ENCODE peak calls at places on chromosomes 2 and 18, in nine cellular contexts. X is CD8-positive, alpha-beta T cell; B is fibroblast of lung; O is esophagus muscularis mucosa; P is GM23338; U is heart left ventricle; Q is GM23248; Z is psoas muscle; E is IMR-90. G is an unnamed sample. For H3K36me3 and H3K4me1, the result is how much of the 10 kb centered on the place peaks cover.

GRCh38 chr2:11343626-11344341 is 652 bp downstream of the ROCK2 start:
- DNase-seq in O (no peak), B (peak), Q (peak), Z (peak), P (peak), E (peak), X (no peak), U (peak), G (peak)

GRCh38 chr2:120275617-120276400 is 23.2 kb downstream of the RALB start:
- DNase-seq in Z (no peak), O (no peak), P (no peak), B (no peak), U (no peak), E (no peak), Q (no peak), X (no peak), G (no peak)

GRCh38 chr18:13531681-13532325 is 194.6 kb downstream of the FAM210A start:
- DNase-seq in X (no peak), E (no peak), Q (no peak), U (no peak), Z (no peak), O (no peak), B (no peak), P (no peak), G (no peak)

GRCh38 chr18:69435000-69435399 is 34.3 kb downstream of the DOK6 start:
- DNase-seq in E (no peak), B (no peak), Z (no peak), O (no peak), X (no peak), Q (no peak), U (no peak), P (no peak), G (no peak)

GRCh38 chr2:167981945-167982344 is 265.4 kb downstream of the STK39 start:
- DNase-seq in P (no peak), U (no peak), B (no peak), O (no peak), Z (no peak), E (no peak), Q (no peak), X (no peak), G (no peak)

GRCh38 chr2:164151518-164151917 is 415.7 kb upstream of the FIGN start:
- DNase-seq in P (no peak), Z (no peak), X (no peak), B (no peak), Q (no peak), O (no peak), U (no peak), E (peak), G (no peak)

GRCh38 chr2:8607591-8607990 is 74.3 kb upstream of the ID2 start:
- DNase-seq in X (no peak), Q (peak), U (no peak), E (peak), P (no peak), B (peak), Z (no peak), O (no peak), G (no peak)

GRCh38 chr18:55650363-55650870 is 62.4 kb upstream of the TCF4 start:
- DNase-seq in O (no peak), Z (no peak), P (no peak), B (peak), X (no peak), U (no peak), E (peak), Q (peak), G (no peak)

DNA sequence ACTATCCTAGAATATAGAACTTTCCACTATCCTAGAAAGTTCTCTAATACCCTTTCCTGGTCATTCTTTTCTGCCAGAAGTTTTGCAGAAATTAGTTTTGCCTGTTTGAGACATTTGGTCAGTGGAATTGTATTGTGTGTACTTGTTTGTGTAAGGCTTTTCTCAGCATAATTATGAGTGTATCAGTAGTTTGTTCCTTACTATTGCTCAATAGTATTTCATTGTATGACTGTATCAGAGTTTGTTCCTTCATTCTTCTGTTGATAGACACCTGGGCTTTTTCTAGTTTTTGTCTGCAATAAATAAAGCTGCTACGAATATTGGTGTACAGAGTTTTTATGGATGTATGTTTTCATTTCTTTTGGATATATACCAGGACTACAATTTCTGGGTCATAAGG is 27.2 kb downstream of the CCDC138 start:
- DNase-seq in Z (no peak), X (no peak), P (no peak), E (no peak), U (no peak), B (no peak), Q (peak), O (no peak), G (no peak)
- H3K36me3 ChIP-seq in Z (under half), X (under half), P (under half), E (under half), U (under half), B (under half), Q (under half), O (under half), G (under half)

DNA sequence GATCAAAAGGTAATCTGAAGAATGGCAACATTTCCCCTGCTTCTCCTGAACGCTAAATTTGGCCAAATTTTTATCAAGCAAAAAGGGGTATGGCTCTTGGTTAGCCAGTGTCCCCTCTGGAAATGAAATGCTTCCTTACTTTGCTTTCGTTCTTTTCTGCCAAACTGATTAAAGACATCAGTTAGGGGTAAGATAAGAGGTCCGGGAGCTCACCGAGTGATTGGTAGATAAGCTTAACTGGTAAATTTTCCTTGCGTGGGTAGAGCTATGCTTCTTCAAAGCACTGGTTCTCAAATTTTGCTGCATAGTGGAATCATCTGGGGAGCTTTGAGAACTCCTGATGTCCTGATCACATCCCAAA is 62.7 kb upstream of the MAPRE2 start:
- DNase-seq in E (no peak), Z (no peak), O (no peak), U (no peak), X (no peak), B (no peak), P (no peak), Q (no peak), G (no peak)
- H3K4me3 ChIP-seq in E (peak), Z (peak), O (peak), U (peak), X (peak), B (peak), P (peak), Q (peak), G (peak)

GRCh38 chr2:207135340-207135739 is 30.4 kb downstream of the KLF7 start:
- DNase-seq in E (peak), Q (peak), O (no peak), B (peak), Z (no peak), P (no peak), X (no peak), U (no peak), G (no peak)

GRCh38 chr2:207133493-207133861 is 32.3 kb downstream of the KLF7 start:
- DNase-seq in B (no peak), P (peak), Z (no peak), X (no peak), O (no peak), E (no peak), U (no peak), Q (peak), G (no peak)

GRCh38 chr2:207135801-207136457 is 29.8 kb downstream of the KLF7 start:
- DNase-seq in O (no peak), P (no peak), B (no peak), E (no peak), U (no peak), X (no peak), Z (no peak), Q (no peak), G (no peak)

GRCh38 chr2:207131634-207132418 is 33.9 kb downstream of the KLF7 start:
- DNase-seq in B (no peak), O (no peak), P (no peak), E (no peak), Z (no peak), U (no peak), Q (peak), X (no peak), G (no peak)

DNA sequence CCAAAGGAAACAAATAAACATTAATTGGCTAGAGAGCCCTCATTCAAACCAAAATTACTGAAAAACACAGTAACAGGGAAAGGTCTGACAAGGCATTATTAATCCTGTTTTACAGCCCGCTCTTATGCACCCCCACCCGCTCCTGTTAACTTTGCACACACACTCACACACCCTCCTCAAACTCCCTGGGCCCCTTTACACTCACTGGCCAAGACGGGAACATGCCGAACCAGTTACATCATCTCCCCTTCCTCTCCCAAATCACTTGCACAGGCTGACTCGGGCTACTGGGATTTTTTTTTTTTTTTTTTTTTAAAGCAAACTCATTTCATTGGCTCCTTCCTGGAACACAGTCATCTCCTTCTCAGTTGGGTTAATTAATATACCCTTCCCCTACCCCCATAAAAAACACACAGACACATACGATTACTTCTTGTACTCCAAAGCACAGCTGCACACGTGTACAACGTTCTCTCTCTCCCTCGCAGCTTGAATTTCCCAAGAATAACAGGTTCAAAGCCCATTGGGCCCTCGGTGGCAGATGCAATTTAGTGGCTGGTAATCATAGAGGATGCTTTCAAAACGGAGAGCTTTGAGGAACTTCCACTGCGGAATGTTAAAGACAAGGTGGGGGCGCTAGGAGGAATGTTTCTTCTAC is 31.8 kb downstream of the KLF7 start:
- DNase-seq in P (peak), X (no peak), Z (peak), U (peak), B (peak), Q (peak), O (no peak), E (peak), G (no peak)
- H3K4me1 ChIP-seq in P (under half), X (under half), Z (under half), U (half or more), B (under half), Q (half or more), O (half or more), E (under half), G (half or more)

GRCh38 chr2:71536311-71536710 is 83.0 kb downstream of the DYSF start:
- DNase-seq in B (no peak), Q (peak), O (no peak), E (no peak), X (no peak), U (no peak), Z (no peak), P (no peak), G (no peak)

GRCh38 chr2:71534786-71535185 is 81.4 kb downstream of the DYSF start:
- DNase-seq in Q (no peak), O (no peak), U (no peak), X (no peak), B (no peak), Z (no peak), P (no peak), E (no peak), G (no peak)

GRCh38 chr2:71535526-71535925 is 82.2 kb downstream of the DYSF start:
- DNase-seq in X (no peak), B (no peak), P (no peak), Q (no peak), O (no peak), U (no peak), E (no peak), Z (no peak), G (no peak)

GRCh38 chr2:71538656-71539265 is 85.4 kb downstream of the DYSF start:
- DNase-seq in X (no peak), E (no peak), O (no peak), Z (no peak), Q (no peak), P (no peak), B (no peak), U (no peak), G (no peak)

DNA sequence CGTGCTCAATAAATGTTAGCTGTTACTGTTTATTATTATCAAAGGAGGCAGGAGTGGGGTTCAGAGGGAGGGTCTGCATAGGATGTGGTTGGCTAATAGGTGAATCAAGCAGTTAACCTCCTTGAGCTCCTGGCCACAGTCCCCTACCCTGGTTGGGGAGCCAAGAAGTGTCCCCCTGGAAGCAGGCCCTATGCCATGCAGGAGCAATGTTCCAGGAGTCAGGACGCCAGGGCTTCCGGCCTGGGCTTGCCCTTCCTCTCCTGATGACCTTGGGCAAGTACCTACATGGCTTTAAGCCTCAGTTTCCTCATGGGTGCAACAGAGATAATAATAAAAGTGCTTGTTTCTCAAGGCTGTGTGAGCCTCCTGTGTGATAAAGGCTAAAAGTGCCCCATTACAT is 84.9 kb downstream of the DYSF start:
- DNase-seq in Z (no peak), Q (no peak), P (no peak), U (no peak), B (no peak), E (no peak), O (no peak), X (no peak), G (no peak)
- H3K36me3 ChIP-seq in Z (half or more), Q (under half), P (under half), U (under half), B (under half), E (under half), O (under half), X (under half), G (under half)

GRCh38 chr2:159640176-159640575 is 23.8 kb upstream of the BAZ2B start:
- DNase-seq in Z (no peak), U (no peak), Q (no peak), X (no peak), B (peak), P (no peak), E (no peak), O (no peak), G (no peak)

GRCh38 chr2:159639712-159640111 is 23.4 kb upstream of the BAZ2B start:
- DNase-seq in Q (no peak), E (no peak), B (no peak), X (no peak), U (no peak), P (no peak), O (no peak), Z (no peak), G (no peak)

GRCh38 chr2:159637237-159637636 is 20.9 kb upstream of the BAZ2B start:
- DNase-seq in Z (no peak), X (no peak), E (no peak), Q (no peak), P (no peak), U (no peak), B (no peak), O (no peak), G (no peak)

GRCh38 chr2:159637988-159638501 is 21.7 kb upstream of the BAZ2B start:
- DNase-seq in P (no peak), Z (no peak), B (peak), U (no peak), Q (peak), O (no peak), E (peak), X (no peak), G (no peak)

DNA sequence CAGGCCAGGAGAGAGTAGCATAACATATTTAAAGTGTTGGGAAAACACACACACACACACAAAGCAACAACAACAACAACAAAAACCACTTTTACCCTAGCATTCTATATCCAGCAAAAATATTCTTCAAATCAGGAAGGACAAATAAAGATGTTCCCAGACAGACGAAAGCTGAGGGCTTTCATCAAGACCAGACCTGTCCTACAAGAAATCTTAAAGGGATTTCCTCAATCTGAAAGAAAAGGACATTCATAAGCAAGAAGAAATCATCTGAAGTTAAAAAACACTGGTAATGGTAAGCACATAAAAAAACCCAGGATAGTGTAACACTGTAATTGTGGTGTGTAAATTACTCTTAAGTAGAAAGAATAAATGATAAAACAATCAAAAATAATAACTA is 22.7 kb upstream of the BAZ2B start:
- DNase-seq in U (no peak), O (no peak), E (no peak), B (no peak), X (no peak), Q (no peak), Z (no peak), P (no peak), G (no peak)
- H3K4me3 ChIP-seq in U (no peak), O (no peak), E (no peak), B (no peak), X (no peak), Q (no peak), Z (no peak), P (no peak), G (no peak)

G was measured in BE2C.